ENCODE peak calls at places on chromosomes 7 and 10, in four cellular contexts. E is HepG2, N is K562, J is WTC11. T is an unnamed sample.

GRCh38 chr7:74302745-74303221 is 13.6 kb downstream of the CLIP2 start:
- DNase-seq in E (no peak), N (no peak), J (no peak), T (no peak)

GRCh38 chr10:26331376-26331775 is 106.8 kb upstream of the APBB1IP start:
- DNase-seq in E (no peak), N (no peak), J (no peak), T (no peak)

GRCh38 chr10:90871279-90871760 is 454 bp upstream of the RPP30 start:
- DNase-seq in E (peak), N (peak), J (peak), T (peak)

GRCh38 chr7:85954961-85955360 is 688.7 kb upstream of the GRM3 start:
- DNase-seq in E (no peak), N (no peak), J (no peak), T (no peak)

GRCh38 chr7:34748244-34749039 is 90.4 kb downstream of the NPSR1 start:
- DNase-seq in E (peak), N (no peak), J (no peak), T (no peak)

GRCh38 chr7:47804767-47805545 is 143.3 kb downstream of the PKD1L1 start:
- DNase-seq in E (no peak), N (no peak), J (no peak), T (no peak)

GRCh38 chr10:84176836-84177474 is 3.4 kb downstream of the GPR15LG start:
- DNase-seq in E (no peak), N (no peak), J (no peak), T (no peak)

GRCh38 chr10:92268763-92269162 is 22.1 kb downstream of the CPEB3 start:
- DNase-seq in E (no peak), N (no peak), J (no peak), T (no peak)

GRCh38 chr10:78899996-78900714 is 168.6 kb upstream of the ZMIZ1 start:
- DNase-seq in E (peak), N (no peak), J (no peak), T (no peak)

GRCh38 chr7:89666436-89666835 is 487.8 kb upstream of the STEAP1 start:
- DNase-seq in E (no peak), N (no peak), J (no peak), T (no peak)

GRCh38 chr7:153103219-153103618 is 343.7 kb downstream of the ACTR3B start:
- DNase-seq in E (no peak), N (no peak), J (no peak), T (no peak)

GRCh38 chr10:63133787-63134557 is 844 bp downstream of the NRBF2 start:
- DNase-seq in E (no peak), N (no peak), J (no peak), T (no peak)

GRCh38 chr10:53162856-53163255 is 390.3 kb upstream of the MBL2 start:
- DNase-seq in E (no peak), N (no peak), J (no peak), T (no peak)

GRCh38 chr7:154880512-154880911 is 122.4 kb downstream of the PAXIP1 start:
- DNase-seq in E (no peak), N (no peak), J (no peak), T (no peak)

GRCh38 chr7:154881526-154881925 is 121.4 kb downstream of the PAXIP1 start:
- DNase-seq in E (no peak), N (no peak), J (no peak), T (no peak)

GRCh38 chr7:154881046-154881445 is 121.9 kb downstream of the PAXIP1 start:
- DNase-seq in E (no peak), N (no peak), J (no peak), T (no peak)

GRCh38 chr7:154884348-154884920 is 118.5 kb downstream of the PAXIP1 start:
- DNase-seq in E (no peak), N (no peak), J (no peak), T (no peak)

DNA sequence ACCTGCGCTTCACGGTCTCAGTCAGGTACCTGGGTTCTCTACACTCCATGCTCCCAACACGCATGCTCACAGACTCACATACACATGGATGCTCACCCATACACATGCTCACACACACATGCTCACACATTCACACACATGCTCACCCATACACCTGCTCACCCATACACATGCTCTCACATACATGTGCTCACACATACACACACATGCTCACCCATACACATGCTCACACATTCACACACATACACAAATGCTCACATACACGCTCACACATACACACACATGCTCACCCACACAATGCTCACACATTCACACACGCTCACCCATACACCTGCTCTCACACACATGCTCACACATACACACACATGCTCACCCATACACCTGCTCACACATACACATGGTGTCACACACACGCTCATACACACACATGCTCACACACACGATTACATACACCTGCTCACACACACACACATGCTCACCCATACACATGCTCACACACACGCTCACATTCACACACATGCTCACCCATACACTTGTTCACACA is 119.9 kb downstream of the PAXIP1 start:
- DNase-seq in E (no peak), N (no peak), J (no peak), T (no peak)
- TF ChIP-seq ELF4 in E (no peak), N (no peak), J (no peak), T (no peak)

GRCh38 chr10:131682271-131682962 is 218.4 kb upstream of the PPP2R2D start:
- DNase-seq in E (no peak), N (no peak), J (no peak), T (no peak)

GRCh38 chr10:131683281-131683861 is 217.4 kb upstream of the PPP2R2D start:
- DNase-seq in E (no peak), N (no peak), J (no peak), T (no peak)

GRCh38 chr10:131681122-131681521 is 219.7 kb upstream of the PPP2R2D start:
- DNase-seq in E (no peak), N (no peak), J (peak), T (no peak)

GRCh38 chr10:131679926-131680325 is 220.9 kb upstream of the PPP2R2D start:
- DNase-seq in E (no peak), N (no peak), J (peak), T (no peak)

DNA sequence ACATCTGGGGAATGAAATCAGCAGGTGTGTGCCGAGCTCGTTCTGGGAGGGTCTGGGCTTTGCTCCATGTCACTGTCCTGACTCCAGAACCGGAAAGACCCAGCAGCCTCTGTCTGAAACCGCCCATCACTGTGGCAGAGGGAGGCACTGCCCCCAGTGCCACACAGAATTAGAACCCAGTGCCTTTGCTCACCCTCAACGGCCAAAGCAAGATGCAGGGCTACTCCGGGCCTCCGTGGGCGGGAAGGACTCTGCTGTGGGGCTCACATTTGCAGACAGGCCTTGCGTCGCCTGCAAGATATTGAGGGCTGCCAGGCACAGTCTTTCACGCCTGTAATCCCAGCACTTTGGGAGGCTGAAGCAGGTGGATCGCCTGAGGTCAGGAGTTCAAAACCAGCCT is 219.2 kb upstream of the PPP2R2D start:
- DNase-seq in E (no peak), N (no peak), J (peak), T (no peak)
- TF ChIP-seq ELF4 in E (no peak), N (no peak), J (no peak), T (no peak)

GRCh38 chr10:103583871-103584215 is 90.3 kb downstream of the NEURL1 start:
- DNase-seq in E (no peak), N (no peak), J (no peak), T (no peak)

GRCh38 chr10:103582331-103583123 is 89.0 kb downstream of the NEURL1 start:
- DNase-seq in E (peak), N (peak), J (no peak), T (no peak)

GRCh38 chr10:103587073-103587472 is 93.6 kb downstream of the NEURL1 start:
- DNase-seq in E (no peak), N (no peak), J (no peak), T (no peak)

GRCh38 chr10:103585011-103585405 is 91.5 kb downstream of the NEURL1 start:
- DNase-seq in E (no peak), N (no peak), J (no peak), T (no peak)

GRCh38 chr10:103584216-103585010 is 90.9 kb downstream of the NEURL1 start:
- DNase-seq in E (no peak), N (no peak), J (peak), T (no peak)
- TF ChIP-seq ELF4 in E (no peak), N (no peak), J (no peak), T (no peak)

GRCh38 chr7:36746347-36746746 is 22.1 kb upstream of the AOAH start:
- DNase-seq in E (no peak), N (no peak), J (no peak), T (no peak)
- TF ChIP-seq ELF4 in E (no peak), N (no peak), J (no peak), T (no peak)

GRCh38 chr10:44517635-44518034 is 132.7 kb upstream of the CXCL12 start:
- DNase-seq in E (peak), N (peak), J (peak), T (peak)
- TF ChIP-seq ELF4 in E (no peak), N (no peak), J (no peak), T (no peak)

DNA sequence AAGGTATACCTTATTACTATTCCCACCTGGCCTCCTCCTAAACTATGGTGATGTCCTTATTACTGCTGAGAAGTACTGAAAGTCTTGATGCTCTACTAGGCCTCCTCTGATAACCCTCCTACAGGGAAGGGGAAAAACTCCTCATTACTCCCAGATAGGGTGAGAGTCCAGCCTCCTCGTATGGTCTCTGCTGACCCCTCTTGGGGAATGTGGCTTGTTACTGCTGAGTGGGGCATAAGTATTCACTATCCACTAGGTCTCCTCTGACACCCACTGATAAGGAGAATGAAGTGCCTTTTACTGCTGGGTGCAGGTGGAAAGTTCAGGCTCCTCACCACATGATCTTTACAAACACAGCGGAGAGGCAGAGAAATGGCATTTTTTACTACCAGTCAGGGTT is 222.9 kb downstream of the CHRM2 start:
- DNase-seq in E (no peak), N (peak), J (peak), T (peak)
- TF ChIP-seq ELF4 in E (no peak), N (no peak), J (no peak), T (no peak)

DNA sequence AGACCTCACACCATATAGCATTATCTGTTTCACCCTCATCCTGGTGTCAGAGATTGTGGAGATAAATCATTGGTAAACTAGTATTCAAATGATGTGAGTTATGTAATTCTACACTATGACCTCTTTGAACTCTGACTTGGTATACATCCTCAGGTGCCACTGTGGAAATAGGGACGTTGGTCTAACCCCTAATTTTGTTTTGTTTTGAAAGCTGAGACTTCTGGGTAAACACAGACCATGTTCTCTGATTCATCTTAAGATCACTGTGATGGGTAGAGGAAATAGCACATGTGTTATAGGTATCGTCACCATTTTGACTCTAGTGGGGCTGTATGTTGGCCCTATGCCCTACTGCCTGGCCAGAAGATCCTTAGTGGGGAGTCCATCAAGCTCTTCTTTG is 241.6 kb downstream of the CCDC7 start:
- DNase-seq in E (no peak), N (no peak), J (no peak), T (no peak)
- TF ChIP-seq ELF4 in E (no peak), N (no peak), J (no peak), T (no peak)

T was measured in HEK293T.